ENCODE peak calls at places on chromosomes 16 and 17, in six cellular contexts. W, Y, E, S, X and B are unnamed samples.
A peak's percentile ranks its signal among the peaks of the same experiment; 100 is the strongest.

GRCh38 chr16:22250522-22250921 is 44.4 kb downstream of the EEF2K start:
- DNase-seq in S (no peak), X (no peak), E (no peak), Y (no peak), W (no peak), B (no peak)

GRCh38 chr16:20849587-20850390 is 43.5 kb downstream of the REXO5 start:
- DNase-seq in S (peak; percentile 48), Y (peak; percentile 40), W (peak; percentile 54), E (peak; percentile 85), X (no peak), B (peak; percentile 67)

GRCh38 chr17:55320594-55321506 is 56.1 kb downstream of the HLF start:
- DNase-seq in Y (no peak), S (no peak), W (no peak), X (no peak), E (no peak), B (no peak)

GRCh38 chr16:49574826-49575225 is 201.2 kb downstream of the C16orf78 start:
- DNase-seq in X (no peak), E (no peak), S (no peak), Y (no peak), W (no peak), B (no peak)

GRCh38 chr16:75340715-75341500 is 89.5 kb upstream of the BCAR1 start:
- DNase-seq in X (no peak), W (no peak), Y (no peak), S (no peak), E (no peak), B (no peak)

GRCh38 chr17:69874220-69874670 is 200.8 kb upstream of the KCNJ16 start:
- DNase-seq in X (no peak), Y (no peak), S (no peak), E (no peak), W (no peak), B (no peak)

GRCh38 chr17:8087075-8087941 is at the start of gene ALOX12B:
- DNase-seq in Y (no peak), X (no peak), S (peak; percentile 47), E (no peak), W (no peak), B (no peak)

GRCh38 chr17:83085526-83086196 is 6.3 kb downstream of the METRNL start:
- DNase-seq in E (no peak), W (no peak), Y (no peak), X (no peak), S (no peak), B (no peak)

GRCh38 chr17:80790021-80790765 is 201.4 kb upstream of the CHMP6 start:
- DNase-seq in S (no peak), X (peak; percentile 63), E (no peak), Y (no peak), W (no peak), B (no peak)

GRCh38 chr17:35372846-35373531 is 432 bp downstream of the SLFN11 start:
- DNase-seq in W (no peak), X (no peak), Y (no peak), S (peak; percentile 8), E (no peak), B (peak; percentile 44)

GRCh38 chr16:49594706-49595534 is 221.3 kb downstream of the C16orf78 start:
- DNase-seq in X (no peak), Y (no peak), S (no peak), W (no peak), E (no peak), B (no peak)

GRCh38 chr17:79925242-79925957 is 86.2 kb upstream of the CBX4 start:
- DNase-seq in S (no peak), Y (no peak), E (no peak), X (no peak), W (peak; percentile 69), B (peak; percentile 87)

GRCh38 chr16:86651823-86652222 is 73.5 kb downstream of the FOXL1 start:
- DNase-seq in X (no peak), Y (no peak), W (no peak), E (no peak), S (no peak), B (no peak)

GRCh38 chr16:86099326-86099725 is 200.4 kb downstream of the IRF8 start:
- DNase-seq in W (no peak), Y (no peak), E (no peak), X (no peak), S (no peak), B (no peak)

GRCh38 chr17:74259667-74260524 is 14.1 kb upstream of the DNAI2 start:
- DNase-seq in S (no peak), E (no peak), Y (no peak), X (no peak), W (no peak), B (no peak)

GRCh38 chr17:79671387-79671752 is 59.4 kb upstream of the ENPP7 start:
- DNase-seq in X (no peak), E (no peak), S (no peak), W (no peak), Y (no peak), B (no peak)

GRCh38 chr16:67399218-67399733 is 6.0 kb upstream of the TPPP3 start:
- DNase-seq in X (no peak), Y (no peak), W (peak; percentile 45), E (no peak), S (peak; percentile 84), B (peak; percentile 47)

GRCh38 chr17:62101090-62101489 is 36.0 kb upstream of the MED13 start:
- DNase-seq in X (no peak), W (no peak), Y (no peak), E (no peak), S (no peak), B (no peak)

GRCh38 chr17:55458977-55459376 is 37.3 kb upstream of the MMD start:
- DNase-seq in X (no peak), S (no peak), E (no peak), Y (peak; percentile 49), W (no peak), B (no peak)

GRCh38 chr16:50310308-50311133 is 44.2 kb downstream of the ADCY7 start:
- DNase-seq in Y (no peak), W (no peak), S (no peak), E (no peak), X (no peak), B (no peak)

GRCh38 chr16:68539704-68540370 is 746 bp downstream of the ZFP90 start:
- DNase-seq in E (no peak), X (no peak), W (peak; percentile 28), Y (no peak), S (no peak), B (no peak)

GRCh38 chr17:50956750-50957523 is 90.8 kb upstream of the TOB1 start:
- DNase-seq in X (no peak), Y (peak; percentile 31), W (peak; percentile 62), E (no peak), S (peak; percentile 76), B (peak; percentile 73)

GRCh38 chr17:30905742-30906100 is 317 bp downstream of the TEFM start:
- DNase-seq in E (no peak), S (peak; percentile 50), Y (peak; percentile 36), X (no peak), W (no peak), B (no peak)

GRCh38 chr17:28956861-28957260 is 5.5 kb upstream of the PHF12 start:
- DNase-seq in S (no peak), Y (no peak), W (no peak), E (no peak), X (no peak), B (no peak)

GRCh38 chr17:39950871-39951348 is 11.9 kb upstream of the GSDMA start:
- DNase-seq in S (no peak), W (peak; percentile 58), Y (no peak), E (no peak), X (no peak), B (no peak)

GRCh38 chr17:16981928-16982327 is 10.0 kb upstream of the TNFRSF13B start:
- DNase-seq in Y (no peak), W (no peak), S (no peak), E (no peak), X (no peak), B (no peak)

GRCh38 chr17:27430882-27431491 is 25.3 kb upstream of the KSR1 start:
- DNase-seq in W (no peak), S (peak; percentile 29), X (no peak), E (no peak), Y (peak; percentile 28), B (peak; percentile 58)

GRCh38 chr17:41592601-41593305 is 6.1 kb upstream of the KRT14 start:
- DNase-seq in Y (no peak), X (no peak), W (no peak), S (no peak), E (no peak), B (no peak)

GRCh38 chr16:49639739-49640388 is 216.0 kb downstream of the ZNF423 start:
- DNase-seq in E (no peak), X (no peak), S (no peak), Y (no peak), W (peak; percentile 73), B (no peak)

GRCh38 chr16:84138500-84138823 is 6.5 kb downstream of the HSDL1 start:
- DNase-seq in Y (no peak), E (no peak), X (no peak), W (no peak), S (no peak), B (no peak)

GRCh38 chr16:84138824-84139627 is 6.0 kb downstream of the HSDL1 start:
- DNase-seq in W (peak; percentile 68), S (peak; percentile 65), X (peak; percentile 56), E (no peak), Y (peak; percentile 54), B (no peak)

GRCh38 chr16:84137769-84138357 is 7.1 kb downstream of the HSDL1 start:
- DNase-seq in E (no peak), Y (no peak), W (no peak), S (no peak), X (no peak), B (no peak)

GRCh38 chr16:84136331-84137125 is 8.4 kb downstream of the HSDL1 start:
- DNase-seq in W (no peak), X (no peak), E (no peak), S (no peak), Y (no peak), B (no peak)

DNA sequence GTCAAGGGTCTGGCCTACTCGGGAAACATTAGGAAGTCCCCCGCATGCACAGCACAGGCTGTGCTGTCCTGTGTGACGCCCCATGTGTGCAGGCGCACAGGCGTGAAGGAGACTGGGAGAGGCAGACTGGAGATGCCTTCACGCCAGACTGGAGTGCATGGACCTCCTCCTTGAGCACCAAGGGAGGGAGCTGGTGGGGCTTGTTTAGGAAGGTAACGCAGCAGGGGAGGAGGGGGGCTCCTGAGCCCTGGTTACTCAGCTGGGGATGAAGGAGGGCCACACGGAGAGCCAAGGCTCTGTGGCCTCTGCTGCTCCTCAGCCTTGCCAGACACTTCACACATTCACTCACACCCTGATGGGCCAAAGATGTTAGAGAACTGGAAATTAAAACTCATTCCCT is 7.7 kb downstream of the HSDL1 start:
- DNase-seq in W (no peak), S (no peak), Y (no peak), E (no peak), X (no peak), B (no peak)
- H3K27ac ChIP-seq in W (no peak overlapping the region), S (peak overlapping the region; percentile 97), Y (no peak overlapping the region), E (no peak overlapping the region), X (no peak overlapping the region), B (no peak overlapping the region)

GRCh38 chr16:3696425-3697218 is 20.7 kb downstream of the TRAP1 start:
- DNase-seq in X (no peak), S (peak; percentile 59), Y (no peak), E (no peak), W (peak; percentile 11), B (no peak)
- TF ChIP-seq POLR2A in X (no peak), S (peak; percentile 48), Y (no peak), E (no peak), W (no peak), B (no peak)

GRCh38 chr17:72590882-72591499 is 470.2 kb downstream of the SOX9 start:
- DNase-seq in E (no peak), X (no peak), Y (no peak), S (no peak), W (no peak), B (no peak)
- H3K4me1 ChIP-seq in E (no peaks in the 10 kb centered on the region), X (no peaks in the 10 kb centered on the region), Y (peaks cover 73% of the 10 kb centered on the region), S (no peaks in the 10 kb centered on the region), W (peaks cover 4% of the 10 kb centered on the region), B (peaks cover 40% of the 10 kb centered on the region)

GRCh38 chr17:49567104-49567521 is 8.6 kb upstream of the NXPH3 start:
- DNase-seq in S (no peak), E (no peak), W (no peak), X (no peak), Y (no peak), B (no peak)
- H3K27ac ChIP-seq in S (no peak overlapping the region), E (peak overlapping the region; percentile 67), W (peak overlapping the region; percentile 64), X (no peak overlapping the region), Y (no peak overlapping the region), B (peak overlapping the region; percentile 63)